ENCODE peak calls at places on chromosomes 13 and 19, in six cellular contexts. F, I, N, O, E and B are unnamed samples.

GRCh38 chr19:1119475-1120217 is 15.9 kb downstream of the GPX4 start:
- DNase-seq in F (no peak), I (no peak), N (no peak), O (no peak), E (no peak), B (no peak)

GRCh38 chr19:10478903-10479384 is 24.2 kb downstream of the KEAP1 start:
- DNase-seq in F (peak), I (peak), N (peak), O (no peak), E (peak), B (peak)

GRCh38 chr13:33676700-33677048 is 141.3 kb upstream of the RFC3 start:
- DNase-seq in F (peak), I (no peak), N (no peak), O (no peak), E (peak), B (no peak)

GRCh38 chr13:51832471-51833152 is 12.4 kb downstream of the TMEM272 start:
- DNase-seq in F (peak), I (no peak), N (no peak), O (no peak), E (no peak), B (no peak)

GRCh38 chr13:76764916-76765315 is 121.3 kb downstream of the KCTD12 start:
- DNase-seq in F (no peak), I (no peak), N (no peak), O (no peak), E (no peak), B (no peak)

GRCh38 chr19:31257025-31257424 is 92.2 kb downstream of the TSHZ3 start:
- DNase-seq in F (no peak), I (no peak), N (no peak), O (no peak), E (no peak), B (no peak)

GRCh38 chr13:35839746-35840273 is 291.4 kb downstream of the DCLK1 start:
- DNase-seq in F (no peak), I (no peak), N (no peak), O (no peak), E (no peak), B (no peak)

GRCh38 chr13:80361883-80362327 is 21.0 kb upstream of the SPRY2 start:
- DNase-seq in F (no peak), I (no peak), N (no peak), O (no peak), E (peak), B (peak)

GRCh38 chr19:17658666-17659065 is 29.5 kb downstream of the UNC13A start:
- DNase-seq in F (no peak), I (no peak), N (no peak), O (no peak), E (no peak), B (no peak)

GRCh38 chr13:110797230-110797877 is 83.9 kb downstream of the ING1 start:
- DNase-seq in F (no peak), I (no peak), N (no peak), O (no peak), E (no peak), B (no peak)

GRCh38 chr13:34258646-34259386 is 440.9 kb downstream of the RFC3 start:
- DNase-seq in F (peak), I (no peak), N (no peak), O (no peak), E (no peak), B (no peak)

GRCh38 chr13:106143930-106144709 is 391.3 kb downstream of the EFNB2 start:
- DNase-seq in F (no peak), I (peak), N (no peak), O (no peak), E (no peak), B (no peak)

GRCh38 chr19:15210323-15210774 is 9.6 kb upstream of the NOTCH3 start:
- DNase-seq in F (no peak), I (no peak), N (no peak), O (no peak), E (peak), B (no peak)

GRCh38 chr13:35793823-35794222 is 317.3 kb upstream of the MAB21L1 start:
- DNase-seq in F (no peak), I (no peak), N (no peak), O (no peak), E (no peak), B (no peak)

GRCh38 chr19:9362905-9363304 is at the start of gene ZNF177:
- DNase-seq in F (peak), I (no peak), N (no peak), O (no peak), E (no peak), B (peak)

GRCh38 chr13:44151474-44151873 is 222.2 kb upstream of the SERP2 start:
- DNase-seq in F (no peak), I (no peak), N (no peak), O (no peak), E (no peak), B (no peak)

GRCh38 chr13:67134322-67135129 is 95.6 kb downstream of the PCDH9 start:
- DNase-seq in F (no peak), I (no peak), N (no peak), O (no peak), E (no peak), B (no peak)

GRCh38 chr19:39093761-39094160 is 9.6 kb downstream of the ACP7 start:
- DNase-seq in F (no peak), I (no peak), N (no peak), O (no peak), E (no peak), B (no peak)

GRCh38 chr13:46475586-46475991 is 77.4 kb upstream of the LRCH1 start:
- DNase-seq in F (no peak), I (no peak), N (no peak), O (no peak), E (no peak), B (no peak)

GRCh38 chr13:37143901-37144300 is 38.4 kb upstream of the CSNK1A1L start:
- DNase-seq in F (no peak), I (no peak), N (no peak), O (no peak), E (no peak), B (no peak)

GRCh38 chr13:39483326-39483725 is 119.7 kb downstream of the LHFPL6 start:
- DNase-seq in F (no peak), I (no peak), N (no peak), O (no peak), E (no peak), B (no peak)

GRCh38 chr19:33373701-33374405 is at the start of gene CEBPG:
- DNase-seq in F (peak), I (no peak), N (no peak), O (no peak), E (no peak), B (peak)

GRCh38 chr19:7170983-7171382 is 101.5 kb downstream of the ZNF557 start:
- DNase-seq in F (no peak), I (no peak), N (no peak), O (no peak), E (no peak), B (no peak)

GRCh38 chr19:6065685-6066365 is 44.5 kb downstream of the RFX2 start:
- DNase-seq in F (no peak), I (no peak), N (no peak), O (no peak), E (peak), B (peak)

GRCh38 chr19:53960886-53961285 is 1.9 kb upstream of the CACNG8 start:
- DNase-seq in F (no peak), I (no peak), N (no peak), O (no peak), E (no peak), B (no peak)

GRCh38 chr19:53960187-53960586 is 2.5 kb upstream of the CACNG8 start:
- DNase-seq in F (peak), I (no peak), N (no peak), O (no peak), E (no peak), B (no peak)

GRCh38 chr19:53962887-53963435 is at the start of gene CACNG8:
- DNase-seq in F (peak), I (no peak), N (no peak), O (no peak), E (no peak), B (peak)

GRCh38 chr19:53959176-53959757 is 3.5 kb upstream of the CACNG8 start:
- DNase-seq in F (peak), I (no peak), N (no peak), O (no peak), E (no peak), B (no peak)

DNA sequence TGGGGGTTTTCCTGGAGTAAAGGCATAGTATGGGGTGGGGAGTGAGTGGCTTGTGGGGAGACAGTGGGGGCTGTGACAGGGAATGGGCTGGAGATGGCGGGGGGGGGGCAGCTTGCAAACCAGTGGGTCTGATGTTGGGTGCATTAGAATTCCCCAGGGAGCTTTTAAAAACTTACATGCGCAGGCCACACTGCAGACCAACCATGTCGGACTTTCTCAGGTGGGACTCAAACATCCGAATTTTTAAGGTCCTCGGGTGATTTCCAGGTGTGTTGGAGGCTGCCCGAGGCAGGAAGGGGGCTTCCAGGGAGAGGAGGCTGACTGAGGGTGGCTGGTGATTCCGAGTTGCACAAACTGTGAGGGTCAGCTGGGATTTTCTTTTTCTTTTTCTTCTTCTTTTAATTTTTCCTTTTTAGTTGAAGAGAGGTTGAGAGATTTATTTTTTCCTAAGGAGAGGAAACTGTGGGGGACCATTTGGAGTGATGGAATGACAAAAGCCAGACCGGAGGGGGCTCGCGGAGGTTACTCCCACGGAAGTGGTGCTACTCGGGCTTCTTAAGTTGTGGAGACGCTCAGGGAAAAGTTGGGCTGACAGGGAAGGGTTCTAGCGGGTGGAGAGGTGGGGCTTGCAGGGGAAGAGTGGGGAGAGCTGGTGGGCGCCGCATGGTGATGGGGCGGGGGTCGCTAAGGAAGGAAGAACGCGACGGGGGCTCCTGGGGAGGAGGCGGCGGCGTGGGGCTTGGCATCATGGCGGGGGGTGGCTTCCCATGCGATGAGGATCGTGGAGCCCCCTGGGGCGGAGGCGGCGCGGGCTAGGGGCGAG is 1.0 kb upstream of the CACNG8 start:
- DNase-seq in F (peak), I (no peak), N (no peak), O (no peak), E (no peak), B (no peak)
- TF ChIP-seq YY1 in F (peak), I (no peak), N (no peak), O (no peak), E (no peak), B (no peak)

GRCh38 chr13:29428310-29428991 is 167.0 kb downstream of the SLC7A1 start:
- DNase-seq in F (peak), I (peak), N (peak), O (no peak), E (no peak), B (peak)
- TF ChIP-seq CTCF in F (peak), I (no peak), N (no peak), O (no peak), E (no peak), B (no peak)

DNA sequence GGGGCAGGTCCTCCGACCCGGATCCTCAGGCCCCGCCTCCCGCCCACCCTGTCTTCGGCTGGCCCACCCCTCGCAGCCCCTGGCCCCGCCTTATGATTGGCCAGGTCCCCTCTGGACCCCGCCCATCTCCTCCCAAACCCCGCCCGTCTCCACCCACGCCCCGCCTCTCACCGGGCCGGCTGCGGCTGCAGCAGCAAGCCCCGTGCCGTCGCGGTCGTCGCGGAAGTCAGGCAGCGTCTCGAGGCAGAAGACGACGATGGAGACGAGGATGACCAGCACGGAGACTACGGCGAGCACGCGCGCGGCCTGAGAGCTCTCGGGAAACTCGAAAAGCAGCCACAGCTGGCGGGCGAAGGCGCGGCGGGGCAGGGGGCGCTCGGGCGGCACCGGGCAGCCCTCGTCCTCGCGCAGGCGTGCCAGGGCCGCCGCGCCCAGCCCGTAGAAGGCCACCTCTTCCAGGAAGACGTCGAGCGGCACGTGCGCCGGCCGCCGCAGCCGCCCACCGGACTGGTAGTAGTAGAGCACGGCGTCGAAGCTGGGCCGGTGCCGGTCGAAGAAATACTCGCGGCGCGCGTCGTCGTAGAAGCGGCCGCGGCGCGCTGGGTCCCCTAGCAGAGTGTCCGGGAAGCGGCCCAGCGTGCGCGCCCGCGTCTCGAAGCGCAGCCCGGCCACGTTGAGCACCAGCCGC is 495 bp downstream of the KCNA7 start:
- DNase-seq in F (peak), I (no peak), N (no peak), O (no peak), E (no peak), B (peak)
- TF ChIP-seq YY1 in F (no peak), I (no peak), N (no peak), O (no peak), E (no peak), B (no peak)

DNA sequence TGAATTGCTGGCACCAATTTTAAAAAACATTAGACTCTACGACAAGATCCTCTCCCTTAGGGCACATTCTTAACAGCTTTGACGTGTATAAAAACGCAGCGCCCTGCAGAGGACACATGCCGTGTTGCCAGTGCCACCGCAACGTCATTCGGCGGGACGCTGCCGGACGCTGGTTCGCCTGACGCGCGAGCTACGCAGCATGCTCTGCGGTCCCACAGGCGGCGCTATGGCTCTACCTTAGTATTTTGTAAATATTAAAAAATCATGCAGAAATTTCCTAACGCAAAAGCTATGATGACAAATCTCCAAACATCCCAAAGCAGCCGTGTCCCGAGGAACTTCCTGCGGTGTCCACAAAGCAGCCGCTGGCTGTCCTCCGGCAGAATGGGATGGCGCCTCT is 4.2 kb upstream of the ADPRHL1 start:
- DNase-seq in F (no peak), I (no peak), N (no peak), O (no peak), E (no peak), B (no peak)
- TF ChIP-seq CTCF in F (peak), I (no peak), N (no peak), O (no peak), E (no peak), B (no peak)

DNA sequence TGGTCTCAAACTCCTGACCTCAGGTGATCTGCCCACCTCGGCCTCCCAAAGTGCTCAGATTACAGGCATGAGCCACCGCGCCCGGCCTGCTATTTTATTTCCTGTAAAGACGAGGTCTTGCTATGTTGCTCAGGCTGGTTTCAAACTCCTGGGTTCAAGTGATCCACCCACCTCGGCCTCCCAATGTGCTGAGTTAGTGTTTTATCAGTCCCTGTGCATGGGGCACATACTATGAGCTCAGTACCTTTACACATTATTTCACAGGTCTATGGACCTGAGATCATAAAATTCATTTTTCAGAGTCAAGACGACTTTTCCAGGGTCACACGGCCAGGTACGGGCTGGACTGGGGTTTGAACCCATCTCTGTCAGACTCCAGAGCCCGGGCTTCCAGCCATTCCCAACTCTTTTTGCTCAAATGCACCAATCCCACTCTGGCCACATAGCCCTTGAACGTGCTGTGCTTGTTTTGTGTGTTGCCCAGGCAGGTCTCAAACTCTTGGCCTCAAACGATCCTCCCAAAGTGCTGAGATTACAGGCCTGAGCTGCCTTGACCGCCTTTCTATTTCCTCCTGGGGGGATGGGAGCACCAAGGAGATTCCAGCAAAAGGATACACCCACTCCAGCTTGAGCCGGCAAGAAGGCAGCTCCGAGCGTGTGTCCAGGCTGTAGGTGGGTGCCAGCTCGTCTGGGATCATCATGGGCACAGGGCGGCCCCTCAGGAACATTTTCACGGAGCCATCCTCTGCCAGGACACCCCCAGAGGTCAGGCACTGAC is 1.1 kb downstream of the EML2 start:
- DNase-seq in F (no peak), I (no peak), N (no peak), O (no peak), E (no peak), B (no peak)
- TF ChIP-seq YY1 in F (no peak), I (no peak), N (no peak), O (no peak), E (no peak), B (no peak)

GRCh38 chr19:54001496-54001895 is 10.1 kb downstream of the CACNG6 start:
- DNase-seq in F (no peak), I (no peak), N (no peak), O (no peak), E (no peak), B (no peak)
- TF ChIP-seq CTCF in F (no peak), I (no peak), N (no peak), O (no peak), E (no peak), B (no peak)

GRCh38 chr13:26280295-26280694 is 26.4 kb downstream of the CDK8 start:
- DNase-seq in F (no peak), I (no peak), N (no peak), O (no peak), E (no peak), B (no peak)
- TF ChIP-seq YY1 in F (no peak), I (no peak), N (no peak), O (no peak), E (no peak), B (no peak)

GRCh38 chr13:24995225-24995804 is 100.6 kb upstream of the PABPC3 start:
- DNase-seq in F (peak), I (peak), N (no peak), O (no peak), E (peak), B (peak)
- TF ChIP-seq CTCF in F (peak), I (peak), N (no peak), O (peak), E (peak), B (peak)

GRCh38 chr13:42233726-42234125 is 38.2 kb upstream of the AKAP11 start:
- DNase-seq in F (no peak), I (no peak), N (no peak), O (no peak), E (peak), B (no peak)

DNA sequence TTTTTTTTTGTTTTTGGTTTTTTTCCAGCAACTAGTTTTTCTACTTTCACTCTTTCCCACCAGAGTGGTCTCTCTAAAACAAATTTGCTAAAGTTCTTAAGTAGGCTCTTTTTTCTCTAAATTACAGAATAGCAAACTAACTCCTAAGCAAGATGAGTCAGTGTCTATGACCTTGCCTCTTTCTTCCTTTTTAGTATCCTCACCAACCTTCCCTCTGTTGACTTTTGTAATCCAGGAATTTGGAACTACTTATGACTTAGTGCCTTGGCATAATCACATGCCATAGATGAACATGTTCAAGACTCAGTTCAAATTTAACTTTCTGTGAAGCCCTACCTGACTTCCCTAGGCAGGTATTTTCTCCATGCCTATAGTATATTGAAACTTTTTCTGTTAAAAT is 32.3 kb upstream of the AKAP11 start:
- DNase-seq in F (no peak), I (no peak), N (no peak), O (no peak), E (no peak), B (no peak)
- TF ChIP-seq YY1 in F (no peak), I (no peak), N (no peak), O (no peak), E (no peak), B (no peak)

GRCh38 chr19:46049597-46049996 is 8.8 kb upstream of the IGFL4 start:
- DNase-seq in F (no peak), I (no peak), N (peak), O (no peak), E (no peak), B (no peak)

GRCh38 chr19:46056536-46056935 is 15.7 kb upstream of the IGFL4 start:
- DNase-seq in F (no peak), I (no peak), N (no peak), O (no peak), E (peak), B (no peak)

GRCh38 chr19:46052896-46053295 is 12.1 kb upstream of the IGFL4 start:
- DNase-seq in F (no peak), I (no peak), N (no peak), O (no peak), E (no peak), B (no peak)
- TF ChIP-seq CTCF in F (no peak), I (no peak), N (no peak), O (no peak), E (no peak), B (no peak)